ENCODE peak calls at places on chromosomes 3 and 15, in ten cellular contexts. One of them, this sample, is unnamed.

GRCh38 chr3:119891944-119892721 is 110.2 kb downstream of the NR1I2 start:
- DNase-seq in AG10803: peak
- DNase-seq in ELF-1: peak
- DNase-seq in activated T-cell treated with anti-CD3 and anti-CD28 coated beads for 1 hour: peak
- DNase-seq in stimulated activated CD8-positive, alpha-beta memory T cell treated with anti-CD3 and anti-CD28 coated beads, Interleukin-4, amount 100 ng/mL, for 1 hour: no peak
- DNase-seq in HCEC 1CT: peak
- DNase-seq in heart left ventricle: no peak
- DNase-seq in GM04503: peak
- DNase-seq in BE2C: peak
- DNase-seq in stimulated activated CD4-positive, alpha-beta T cell treated with anti-CD3 and anti-CD28 coated beads, Interleukin-15, amount 100 ng/mL, for 1 hour: no peak
- DNase-seq in this sample: peak

GRCh38 chr3:133983126-133983525 is 46.6 kb downstream of the SLCO2A1 start:
- DNase-seq in ELF-1: no peak
- DNase-seq in BE2C: no peak
- DNase-seq in activated T-cell treated with anti-CD3 and anti-CD28 coated beads for 1 hour: no peak
- DNase-seq in stimulated activated CD8-positive, alpha-beta memory T cell treated with anti-CD3 and anti-CD28 coated beads, Interleukin-4, amount 100 ng/mL, for 1 hour: no peak
- DNase-seq in HCEC 1CT: no peak
- DNase-seq in heart left ventricle: no peak
- DNase-seq in stimulated activated CD4-positive, alpha-beta T cell treated with anti-CD3 and anti-CD28 coated beads, Interleukin-15, amount 100 ng/mL, for 1 hour: no peak
- DNase-seq in AG10803: peak
- DNase-seq in GM04503: no peak
- DNase-seq in this sample: no peak

GRCh38 chr15:40441012-40441735 is 421 bp downstream of the BAHD1 start:
- DNase-seq in stimulated activated CD4-positive, alpha-beta T cell treated with anti-CD3 and anti-CD28 coated beads, Interleukin-15, amount 100 ng/mL, for 1 hour: no peak
- DNase-seq in stimulated activated CD8-positive, alpha-beta memory T cell treated with anti-CD3 and anti-CD28 coated beads, Interleukin-4, amount 100 ng/mL, for 1 hour: no peak
- DNase-seq in activated T-cell treated with anti-CD3 and anti-CD28 coated beads for 1 hour: no peak
- DNase-seq in ELF-1: peak
- DNase-seq in GM04503: no peak
- DNase-seq in HCEC 1CT: no peak
- DNase-seq in AG10803: no peak
- DNase-seq in heart left ventricle: peak
- DNase-seq in BE2C: no peak
- DNase-seq in this sample: no peak

GRCh38 chr15:99509686-99510461 is 55.9 kb upstream of the MEF2A start:
- DNase-seq in stimulated activated CD4-positive, alpha-beta T cell treated with anti-CD3 and anti-CD28 coated beads, Interleukin-15, amount 100 ng/mL, for 1 hour: no peak
- DNase-seq in GM04503: no peak
- DNase-seq in heart left ventricle: peak
- DNase-seq in AG10803: peak
- DNase-seq in HCEC 1CT: no peak
- DNase-seq in stimulated activated CD8-positive, alpha-beta memory T cell treated with anti-CD3 and anti-CD28 coated beads, Interleukin-4, amount 100 ng/mL, for 1 hour: no peak
- DNase-seq in BE2C: no peak
- DNase-seq in activated T-cell treated with anti-CD3 and anti-CD28 coated beads for 1 hour: no peak
- DNase-seq in ELF-1: no peak
- DNase-seq in this sample: no peak

GRCh38 chr3:101827211-101828174 is 21.8 kb upstream of the NFKBIZ start:
- DNase-seq in stimulated activated CD8-positive, alpha-beta memory T cell treated with anti-CD3 and anti-CD28 coated beads, Interleukin-4, amount 100 ng/mL, for 1 hour: peak
- DNase-seq in activated T-cell treated with anti-CD3 and anti-CD28 coated beads for 1 hour: peak
- DNase-seq in AG10803: peak
- DNase-seq in GM04503: no peak
- DNase-seq in HCEC 1CT: peak
- DNase-seq in BE2C: peak
- DNase-seq in heart left ventricle: peak
- DNase-seq in ELF-1: peak
- DNase-seq in stimulated activated CD4-positive, alpha-beta T cell treated with anti-CD3 and anti-CD28 coated beads, Interleukin-15, amount 100 ng/mL, for 1 hour: peak
- DNase-seq in this sample: peak

GRCh38 chr3:71172951-71173350 is 410.6 kb downstream of the FOXP1 start:
- DNase-seq in ELF-1: no peak
- DNase-seq in stimulated activated CD4-positive, alpha-beta T cell treated with anti-CD3 and anti-CD28 coated beads, Interleukin-15, amount 100 ng/mL, for 1 hour: no peak
- DNase-seq in heart left ventricle: no peak
- DNase-seq in BE2C: no peak
- DNase-seq in AG10803: peak
- DNase-seq in activated T-cell treated with anti-CD3 and anti-CD28 coated beads for 1 hour: no peak
- DNase-seq in stimulated activated CD8-positive, alpha-beta memory T cell treated with anti-CD3 and anti-CD28 coated beads, Interleukin-4, amount 100 ng/mL, for 1 hour: no peak
- DNase-seq in HCEC 1CT: peak
- DNase-seq in GM04503: peak
- DNase-seq in this sample: no peak

GRCh38 chr15:79408041-79408440 is 24.1 kb upstream of the MINAR1 start:
- DNase-seq in BE2C: no peak
- DNase-seq in AG10803: peak
- DNase-seq in stimulated activated CD4-positive, alpha-beta T cell treated with anti-CD3 and anti-CD28 coated beads, Interleukin-15, amount 100 ng/mL, for 1 hour: no peak
- DNase-seq in GM04503: no peak
- DNase-seq in HCEC 1CT: no peak
- DNase-seq in heart left ventricle: no peak
- DNase-seq in ELF-1: no peak
- DNase-seq in stimulated activated CD8-positive, alpha-beta memory T cell treated with anti-CD3 and anti-CD28 coated beads, Interleukin-4, amount 100 ng/mL, for 1 hour: no peak
- DNase-seq in activated T-cell treated with anti-CD3 and anti-CD28 coated beads for 1 hour: no peak
- DNase-seq in this sample: no peak

GRCh38 chr3:193982258-193982659 is 153.7 kb upstream of the HES1 start:
- DNase-seq in GM04503: no peak
- DNase-seq in stimulated activated CD4-positive, alpha-beta T cell treated with anti-CD3 and anti-CD28 coated beads, Interleukin-15, amount 100 ng/mL, for 1 hour: no peak
- DNase-seq in heart left ventricle: peak
- DNase-seq in HCEC 1CT: no peak
- DNase-seq in AG10803: peak
- DNase-seq in activated T-cell treated with anti-CD3 and anti-CD28 coated beads for 1 hour: no peak
- DNase-seq in stimulated activated CD8-positive, alpha-beta memory T cell treated with anti-CD3 and anti-CD28 coated beads, Interleukin-4, amount 100 ng/mL, for 1 hour: no peak
- DNase-seq in ELF-1: no peak
- DNase-seq in BE2C: no peak
- DNase-seq in this sample: no peak

GRCh38 chr15:25504307-25504706 is 65.5 kb upstream of the UBE3A start:
- DNase-seq in AG10803: peak
- DNase-seq in GM04503: peak
- DNase-seq in HCEC 1CT: peak
- DNase-seq in activated T-cell treated with anti-CD3 and anti-CD28 coated beads for 1 hour: no peak
- DNase-seq in heart left ventricle: no peak
- DNase-seq in stimulated activated CD4-positive, alpha-beta T cell treated with anti-CD3 and anti-CD28 coated beads, Interleukin-15, amount 100 ng/mL, for 1 hour: no peak
- DNase-seq in ELF-1: no peak
- DNase-seq in BE2C: no peak
- DNase-seq in stimulated activated CD8-positive, alpha-beta memory T cell treated with anti-CD3 and anti-CD28 coated beads, Interleukin-4, amount 100 ng/mL, for 1 hour: no peak
- DNase-seq in this sample: no peak

GRCh38 chr3:125622381-125622788 is 27.1 kb upstream of the OSBPL11 start:
- DNase-seq in ELF-1: no peak
- DNase-seq in HCEC 1CT: no peak
- DNase-seq in heart left ventricle: peak
- DNase-seq in stimulated activated CD8-positive, alpha-beta memory T cell treated with anti-CD3 and anti-CD28 coated beads, Interleukin-4, amount 100 ng/mL, for 1 hour: no peak
- DNase-seq in AG10803: no peak
- DNase-seq in activated T-cell treated with anti-CD3 and anti-CD28 coated beads for 1 hour: no peak
- DNase-seq in stimulated activated CD4-positive, alpha-beta T cell treated with anti-CD3 and anti-CD28 coated beads, Interleukin-15, amount 100 ng/mL, for 1 hour: no peak
- DNase-seq in GM04503: no peak
- DNase-seq in BE2C: no peak
- DNase-seq in this sample: no peak